ENCODE peak calls at places on chromosomes 5 and 9, in seven cellular contexts. Z, D, T, Q, U, O and N are unnamed samples.

GRCh38 chr5:71816307-71816706 is 97.2 kb downstream of the CARTPT start:
- DNase-seq in Z (no peak), D (no peak), T (no peak), Q (no peak), U (no peak), O (no peak), N (no peak)

GRCh38 chr5:126370796-126371718 is 52.2 kb upstream of the GRAMD2B start:
- DNase-seq in Z (no peak), D (peak; percentile 16), T (no peak), Q (no peak), U (peak; percentile 64), O (peak; percentile 51), N (no peak)

GRCh38 chr9:86602715-86603114 is 248.5 kb upstream of the TUT7 start:
- DNase-seq in Z (no peak), D (no peak), T (no peak), Q (no peak), U (no peak), O (no peak), N (no peak)

GRCh38 chr5:167790462-167791260 is 500.8 kb upstream of the WWC1 start:
- DNase-seq in Z (no peak), D (no peak), T (no peak), Q (no peak), U (peak; percentile 73), O (no peak), N (no peak)

GRCh38 chr5:151068571-151069197 is 12.2 kb downstream of the TNIP1 start:
- DNase-seq in Z (peak; percentile 81), D (no peak), T (peak; percentile 67), Q (no peak), U (no peak), O (no peak), N (no peak)

GRCh38 chr5:141838326-141839014 is 39.7 kb downstream of the PCDH1 start:
- DNase-seq in Z (no peak), D (peak; percentile 55), T (no peak), Q (no peak), U (no peak), O (peak; percentile 74), N (no peak)

GRCh38 chr9:115614931-115615401 is 497.0 kb upstream of the TNC start:
- DNase-seq in Z (no peak), D (no peak), T (no peak), Q (no peak), U (no peak), O (no peak), N (no peak)

GRCh38 chr5:103918668-103919367 is 356.2 kb upstream of the NUDT12 start:
- DNase-seq in Z (no peak), D (no peak), T (no peak), Q (no peak), U (no peak), O (no peak), N (no peak)

GRCh38 chr9:134885647-134886412 is 5.2 kb downstream of the FCN2 start:
- DNase-seq in Z (no peak), D (peak; percentile 5), T (no peak), Q (no peak), U (no peak), O (no peak), N (no peak)

GRCh38 chr5:56183507-56183906 is 49.6 kb downstream of the ANKRD55 start:
- DNase-seq in Z (no peak), D (no peak), T (no peak), Q (no peak), U (peak; percentile 75), O (no peak), N (no peak)

GRCh38 chr5:177958696-177959095 is 37.3 kb downstream of the PROP1 start:
- DNase-seq in Z (no peak), D (peak; percentile 44), T (no peak), Q (no peak), U (no peak), O (peak; percentile 67), N (no peak)

GRCh38 chr5:116605310-116606070 is 30.9 kb upstream of the SEMA6A start:
- DNase-seq in Z (no peak), D (no peak), T (no peak), Q (no peak), U (no peak), O (no peak), N (no peak)

GRCh38 chr5:59485629-59486439 is 407.7 kb downstream of the PDE4D start:
- DNase-seq in Z (no peak), D (no peak), T (no peak), Q (no peak), U (peak; percentile 8), O (no peak), N (no peak)

GRCh38 chr9:92138157-92138959 is 23.1 kb upstream of the SPTLC1 start:
- DNase-seq in Z (peak; percentile 86), D (peak; percentile 91), T (peak; percentile 78), Q (peak; percentile 57), U (peak; percentile 67), O (peak; percentile 86), N (peak; percentile 95)

GRCh38 chr5:88732181-88732633 is 150.8 kb downstream of the MEF2C start:
- DNase-seq in Z (peak; percentile 17), D (no peak), T (peak; percentile 54), Q (no peak), U (peak; percentile 25), O (no peak), N (no peak)

GRCh38 chr9:33147770-33148169 is 19.4 kb downstream of the B4GALT1 start:
- DNase-seq in Z (no peak), D (no peak), T (no peak), Q (no peak), U (no peak), O (no peak), N (no peak)

GRCh38 chr9:19440823-19441580 is 32.2 kb downstream of the ACER2 start:
- DNase-seq in Z (no peak), D (no peak), T (no peak), Q (no peak), U (peak; percentile 58), O (no peak), N (no peak)

GRCh38 chr5:86909896-86910295 is 292.2 kb downstream of the COX7C start:
- DNase-seq in Z (no peak), D (no peak), T (no peak), Q (no peak), U (peak; percentile 87), O (no peak), N (no peak)

GRCh38 chr5:59579101-59579885 is 314.2 kb downstream of the PDE4D start:
- DNase-seq in Z (no peak), D (no peak), T (no peak), Q (no peak), U (no peak), O (no peak), N (no peak)

GRCh38 chr9:113600871-113601545 is 137.5 kb downstream of the RGS3 start:
- DNase-seq in Z (no peak), D (no peak), T (peak; percentile 48), Q (no peak), U (no peak), O (no peak), N (no peak)

GRCh38 chr5:141359790-141360426 is at the start of gene PCDHGB2:
- DNase-seq in Z (peak; percentile 16), D (peak; percentile 46), T (no peak), Q (no peak), U (peak; percentile 40), O (peak; percentile 50), N (no peak)

GRCh38 chr5:149039501-149039900 is 23.4 kb downstream of the SH3TC2 start:
- DNase-seq in Z (no peak), D (no peak), T (no peak), Q (no peak), U (peak; percentile 34), O (no peak), N (no peak)

GRCh38 chr5:149040421-149040820 is 22.4 kb downstream of the SH3TC2 start:
- DNase-seq in Z (no peak), D (no peak), T (no peak), Q (no peak), U (peak; percentile 58), O (no peak), N (no peak)

GRCh38 chr5:149036970-149037369 is 25.9 kb downstream of the SH3TC2 start:
- DNase-seq in Z (peak; percentile 6), D (no peak), T (no peak), Q (no peak), U (no peak), O (no peak), N (no peak)

GRCh38 chr5:149037819-149038218 is 25.0 kb downstream of the SH3TC2 start:
- DNase-seq in Z (peak; percentile 63), D (no peak), T (no peak), Q (no peak), U (no peak), O (no peak), N (no peak)

GRCh38 chr5:149038336-149039075 is 24.4 kb downstream of the SH3TC2 start:
- DNase-seq in Z (no peak), D (no peak), T (no peak), Q (no peak), U (peak; percentile 33), O (no peak), N (no peak)
- TF ChIP-seq CTCF in Z (no peak), D (no peak), T (no peak), Q (no peak), U (no peak), O (no peak), N (no peak)

GRCh38 chr9:132507670-132508469 is 74.5 kb upstream of the BARHL1 start:
- DNase-seq in Z (peak; percentile 84), D (peak; percentile 84), T (peak; percentile 69), Q (peak; percentile 50), U (peak; percentile 79), O (peak; percentile 72), N (peak; percentile 86)
- TF ChIP-seq CTCF in Z (peak; percentile 87), D (peak; percentile 75), T (peak; percentile 76), Q (peak; percentile 62), U (peak; percentile 85), O (peak; percentile 87), N (peak; percentile 87)

DNA sequence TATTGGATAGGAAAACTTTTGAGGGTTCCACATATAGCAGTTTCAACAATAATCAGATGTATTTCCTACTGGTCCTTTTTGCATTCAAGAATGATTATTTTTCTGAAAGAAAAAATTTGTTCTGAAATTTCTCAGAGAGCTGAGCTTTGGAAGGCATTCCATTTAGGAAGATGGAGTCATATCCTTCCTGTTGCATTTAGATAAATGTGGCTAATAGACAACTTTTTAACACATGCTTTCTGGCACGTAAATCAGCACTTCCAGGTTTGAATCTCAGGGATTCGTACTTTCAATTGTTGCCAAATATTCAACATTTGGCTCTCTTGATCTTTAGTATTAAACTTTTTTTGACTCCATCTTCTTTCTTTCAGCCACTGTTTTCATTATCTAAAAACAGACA is 24.8 kb upstream of the TLR4 start:
- DNase-seq in Z (no peak), D (no peak), T (no peak), Q (no peak), U (no peak), O (no peak), N (no peak)
- TF ChIP-seq CTCF in Z (no peak), D (no peak), T (no peak), Q (no peak), U (no peak), O (no peak), N (no peak)

GRCh38 chr5:96734871-96735325 is 72.7 kb downstream of the CAST start:
- DNase-seq in Z (no peak), D (no peak), T (no peak), Q (no peak), U (peak; percentile 71), O (no peak), N (no peak)

GRCh38 chr5:96733771-96734498 is 71.8 kb downstream of the CAST start:
- DNase-seq in Z (no peak), D (no peak), T (no peak), Q (no peak), U (no peak), O (peak; percentile 43), N (no peak)

GRCh38 chr5:96726802-96727201 is 64.6 kb downstream of the CAST start:
- DNase-seq in Z (no peak), D (no peak), T (no peak), Q (no peak), U (no peak), O (no peak), N (no peak)

GRCh38 chr5:96725257-96725656 is 63.1 kb downstream of the CAST start:
- DNase-seq in Z (no peak), D (no peak), T (no peak), Q (no peak), U (no peak), O (no peak), N (no peak)

GRCh38 chr5:96729156-96729555 is 67.0 kb downstream of the CAST start:
- DNase-seq in Z (no peak), D (no peak), T (no peak), Q (no peak), U (peak; percentile 23), O (no peak), N (no peak)
- TF ChIP-seq CTCF in Z (peak; percentile 24), D (no peak), T (peak; percentile 12), Q (peak; percentile 25), U (peak; percentile 34), O (peak; percentile 40), N (no peak)